ENCODE peak calls at places on chromosome 1, in four cellular contexts. One of them, this sample, is unnamed. For H3K36me3, the result is how much of the 10 kb centered on the place peaks cover.

GRCh38 chr1:23601104-23601967 is 42.0 kb upstream of the ID3 start:
- DNase-seq in uterus: no peak
- DNase-seq in fibroblast of lung: no peak
- DNase-seq in right atrium auricular region: no peak
- DNase-seq in this sample: no peak

GRCh38 chr1:228345201-228345930 is 61.3 kb downstream of the TRIM11 start:
- DNase-seq in fibroblast of lung: no peak
- DNase-seq in right atrium auricular region: no peak
- DNase-seq in uterus: no peak
- DNase-seq in this sample: no peak

GRCh38 chr1:228185641-228185965 is 20.0 kb downstream of the IBA57 start:
- DNase-seq in fibroblast of lung: no peak
- DNase-seq in uterus: no peak
- DNase-seq in right atrium auricular region: no peak
- DNase-seq in this sample: no peak

GRCh38 chr1:176863613-176864012 is 300.9 kb downstream of the ASTN1 start:
- DNase-seq in right atrium auricular region: no peak
- DNase-seq in uterus: no peak
- DNase-seq in fibroblast of lung: no peak
- DNase-seq in this sample: no peak

GRCh38 chr1:94795321-94795899 is 24.7 kb upstream of the SLC44A3 start:
- DNase-seq in uterus: no peak
- DNase-seq in right atrium auricular region: no peak
- DNase-seq in fibroblast of lung: no peak
- DNase-seq in this sample: no peak

GRCh38 chr1:81313289-81313688 is 487.4 kb upstream of the ADGRL2 start:
- DNase-seq in fibroblast of lung: no peak
- DNase-seq in uterus: no peak
- DNase-seq in right atrium auricular region: no peak
- DNase-seq in this sample: no peak

GRCh38 chr1:53639251-53639721 is 99.7 kb downstream of the GLIS1 start:
- DNase-seq in uterus: peak
- DNase-seq in right atrium auricular region: no peak
- DNase-seq in fibroblast of lung: peak
- DNase-seq in this sample: no peak

GRCh38 chr1:189769448-189769847 is 708.2 kb downstream of the BRINP3 start:
- DNase-seq in fibroblast of lung: no peak
- DNase-seq in right atrium auricular region: no peak
- DNase-seq in uterus: no peak
- DNase-seq in this sample: no peak

GRCh38 chr1:229562686-229563085 is 4.2 kb upstream of the ABCB10 start:
- DNase-seq in right atrium auricular region: no peak
- DNase-seq in uterus: no peak
- DNase-seq in fibroblast of lung: no peak
- DNase-seq in this sample: no peak

GRCh38 chr1:16924919-16925477 is 3.3 kb downstream of the CROCC start:
- DNase-seq in uterus: no peak
- DNase-seq in right atrium auricular region: no peak
- DNase-seq in fibroblast of lung: no peak
- DNase-seq in this sample: no peak

GRCh38 chr1:154407021-154407865 is 2.1 kb downstream of the IL6R start:
- DNase-seq in uterus: no peak
- DNase-seq in fibroblast of lung: no peak
- DNase-seq in right atrium auricular region: no peak
- DNase-seq in this sample: no peak

GRCh38 chr1:22959545-22960360 is 12.9 kb downstream of the LACTBL1 start:
- DNase-seq in fibroblast of lung: no peak
- DNase-seq in right atrium auricular region: no peak
- DNase-seq in uterus: no peak
- DNase-seq in this sample: no peak

GRCh38 chr1:88662723-88663122 is 21.4 kb upstream of the PKN2 start:
- DNase-seq in fibroblast of lung: no peak
- DNase-seq in uterus: no peak
- DNase-seq in right atrium auricular region: no peak
- DNase-seq in this sample: no peak

GRCh38 chr1:158185770-158186705 is 5.3 kb downstream of the CD1D start:
- DNase-seq in fibroblast of lung: no peak
- DNase-seq in uterus: no peak
- DNase-seq in right atrium auricular region: no peak
- DNase-seq in this sample: no peak

GRCh38 chr1:148434832-148435231 is 48.3 kb downstream of the PPIAL4G start:
- DNase-seq in uterus: no peak
- DNase-seq in right atrium auricular region: no peak
- DNase-seq in fibroblast of lung: no peak
- DNase-seq in this sample: no peak

GRCh38 chr1:177913762-177914540 is 55.9 kb downstream of the SEC16B start:
- DNase-seq in uterus: no peak
- DNase-seq in right atrium auricular region: no peak
- DNase-seq in fibroblast of lung: peak
- DNase-seq in this sample: peak

GRCh38 chr1:108565081-108565480 is 5.2 kb downstream of the EEIG2 start:
- DNase-seq in fibroblast of lung: no peak
- DNase-seq in right atrium auricular region: no peak
- DNase-seq in uterus: no peak
- DNase-seq in this sample: no peak

GRCh38 chr1:60573121-60573520 is 499.6 kb upstream of the C1orf87 start:
- DNase-seq in fibroblast of lung: peak
- DNase-seq in uterus: no peak
- DNase-seq in right atrium auricular region: no peak
- DNase-seq in this sample: no peak

GRCh38 chr1:215824245-215824644 is 257.1 kb downstream of the KCTD3 start:
- DNase-seq in right atrium auricular region: no peak
- DNase-seq in uterus: no peak
- DNase-seq in fibroblast of lung: peak
- DNase-seq in this sample: no peak

GRCh38 chr1:206508130-206508884 is 976 bp downstream of the RASSF5 start:
- DNase-seq in uterus: no peak
- DNase-seq in right atrium auricular region: no peak
- DNase-seq in fibroblast of lung: no peak
- DNase-seq in this sample: no peak

GRCh38 chr1:27503961-27504587 is 14.1 kb upstream of the WASF2 start:
- DNase-seq in right atrium auricular region: no peak
- DNase-seq in fibroblast of lung: no peak
- DNase-seq in uterus: peak
- DNase-seq in this sample: no peak

GRCh38 chr1:210678306-210678705 is 349.6 kb downstream of the HHAT start:
- DNase-seq in uterus: no peak
- DNase-seq in fibroblast of lung: no peak
- DNase-seq in right atrium auricular region: no peak
- DNase-seq in this sample: no peak

GRCh38 chr1:6419397-6419802 is 319 bp downstream of the HES2 start:
- DNase-seq in uterus: no peak
- DNase-seq in right atrium auricular region: no peak
- DNase-seq in fibroblast of lung: no peak
- DNase-seq in this sample: no peak

GRCh38 chr1:154567386-154568164 is at the start of gene CHRNB2:
- DNase-seq in right atrium auricular region: no peak
- DNase-seq in uterus: peak
- DNase-seq in fibroblast of lung: peak
- DNase-seq in this sample: no peak

GRCh38 chr1:110916669-110917306 is 43.8 kb downstream of the CD53 start:
- DNase-seq in right atrium auricular region: no peak
- DNase-seq in uterus: no peak
- DNase-seq in fibroblast of lung: peak
- DNase-seq in this sample: no peak

DNA sequence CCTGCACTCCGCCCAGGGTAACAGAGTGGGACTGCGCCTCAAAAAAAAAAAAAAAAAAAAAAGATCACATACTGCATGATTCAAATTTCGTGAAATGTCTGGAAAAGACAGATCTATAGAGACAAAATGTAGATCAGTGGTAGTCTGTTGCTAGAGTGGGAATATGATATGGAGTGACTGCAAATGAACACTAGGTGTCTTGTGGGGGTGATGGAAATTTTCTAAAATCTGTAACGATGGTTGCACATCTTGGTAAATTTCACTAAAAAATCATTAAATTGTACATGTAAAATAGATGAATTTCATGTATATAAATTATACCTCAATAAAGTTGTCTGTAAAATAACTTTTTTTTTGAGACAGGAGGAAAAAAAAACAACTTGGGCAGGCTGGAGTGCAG is 5.5 kb downstream of the AIDA start:
- DNase-seq in uterus: no peak
- DNase-seq in fibroblast of lung: no peak
- DNase-seq in right atrium auricular region: no peak
- DNase-seq in this sample: no peak
- TF ChIP-seq CTCF in uterus: no peak
- TF ChIP-seq CTCF in fibroblast of lung: no peak
- TF ChIP-seq CTCF in right atrium auricular region: no peak
- TF ChIP-seq CTCF in this sample: no peak

GRCh38 chr1:202197670-202198359 is 4.2 kb downstream of the LGR6 start:
- DNase-seq in fibroblast of lung: no peak
- DNase-seq in right atrium auricular region: no peak
- DNase-seq in uterus: no peak
- DNase-seq in this sample: no peak

GRCh38 chr1:202193614-202194327 is at the start of gene LGR6:
- DNase-seq in uterus: no peak
- DNase-seq in fibroblast of lung: no peak
- DNase-seq in right atrium auricular region: no peak
- DNase-seq in this sample: no peak

GRCh38 chr1:202198360-202198711 is 4.7 kb downstream of the LGR6 start:
- DNase-seq in fibroblast of lung: no peak
- DNase-seq in right atrium auricular region: no peak
- DNase-seq in uterus: no peak
- DNase-seq in this sample: no peak

GRCh38 chr1:202192770-202193613 is 607 bp upstream of the LGR6 start:
- DNase-seq in fibroblast of lung: peak
- DNase-seq in right atrium auricular region: no peak
- DNase-seq in uterus: peak
- DNase-seq in this sample: no peak

DNA sequence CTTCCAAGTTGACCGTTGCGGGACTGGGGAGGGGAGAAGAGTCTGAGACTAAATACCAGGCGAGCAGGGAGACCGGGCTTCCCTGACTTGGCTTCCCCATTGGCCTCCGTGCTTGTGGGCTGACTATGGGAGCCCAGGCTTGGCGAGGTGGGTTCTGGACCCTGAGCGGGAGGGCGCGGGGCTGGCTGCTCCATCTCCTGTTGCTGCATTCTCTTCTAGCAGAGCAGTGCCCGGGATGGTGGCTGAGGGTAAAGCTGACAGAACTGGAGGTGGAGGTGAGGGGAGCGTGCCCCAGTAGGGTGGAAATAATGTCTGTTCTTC is 689 bp downstream of the LGR6 start:
- DNase-seq in right atrium auricular region: no peak
- DNase-seq in uterus: no peak
- DNase-seq in fibroblast of lung: no peak
- DNase-seq in this sample: no peak
- H3K4me3 ChIP-seq in right atrium auricular region: peak
- H3K4me3 ChIP-seq in uterus: no peak
- H3K4me3 ChIP-seq in fibroblast of lung: no peak
- H3K4me3 ChIP-seq in this sample: no peak

GRCh38 chr1:240274569-240274968 is 182.9 kb downstream of the FMN2 start:
- DNase-seq in fibroblast of lung: no peak
- DNase-seq in right atrium auricular region: no peak
- DNase-seq in uterus: no peak
- DNase-seq in this sample: no peak

GRCh38 chr1:240271081-240271480 is 179.4 kb downstream of the FMN2 start:
- DNase-seq in fibroblast of lung: peak
- DNase-seq in uterus: no peak
- DNase-seq in right atrium auricular region: no peak
- DNase-seq in this sample: no peak
- H3K36me3 ChIP-seq in fibroblast of lung: under half
- H3K36me3 ChIP-seq in uterus: under half
- H3K36me3 ChIP-seq in right atrium auricular region: under half
- H3K36me3 ChIP-seq in this sample: under half

GRCh38 chr1:32500387-32501209 is 35.7 kb downstream of the ZBTB8B start:
- DNase-seq in right atrium auricular region: peak
- DNase-seq in fibroblast of lung: peak
- DNase-seq in uterus: peak
- DNase-seq in this sample: no peak
- TF ChIP-seq CTCF in right atrium auricular region: peak
- TF ChIP-seq CTCF in fibroblast of lung: no peak
- TF ChIP-seq CTCF in uterus: no peak
- TF ChIP-seq CTCF in this sample: no peak

GRCh38 chr1:11784993-11785769 is 20.6 kb downstream of the MTHFR start:
- DNase-seq in right atrium auricular region: peak
- DNase-seq in fibroblast of lung: peak
- DNase-seq in uterus: peak
- DNase-seq in this sample: no peak
- H3K4me3 ChIP-seq in right atrium auricular region: peak
- H3K4me3 ChIP-seq in fibroblast of lung: peak
- H3K4me3 ChIP-seq in uterus: peak
- H3K4me3 ChIP-seq in this sample: peak

GRCh38 chr1:2307943-2308342 is 79.8 kb downstream of the SKI start:
- DNase-seq in uterus: no peak
- DNase-seq in right atrium auricular region: no peak
- DNase-seq in fibroblast of lung: no peak
- DNase-seq in this sample: no peak

GRCh38 chr1:2304921-2305681 is 77.0 kb downstream of the SKI start:
- DNase-seq in fibroblast of lung: no peak
- DNase-seq in uterus: no peak
- DNase-seq in right atrium auricular region: no peak
- DNase-seq in this sample: no peak

GRCh38 chr1:2304282-2304681 is 76.2 kb downstream of the SKI start:
- DNase-seq in uterus: no peak
- DNase-seq in fibroblast of lung: no peak
- DNase-seq in right atrium auricular region: no peak
- DNase-seq in this sample: no peak

GRCh38 chr1:2307206-2307605 is 79.1 kb downstream of the SKI start:
- DNase-seq in right atrium auricular region: no peak
- DNase-seq in fibroblast of lung: no peak
- DNase-seq in uterus: no peak
- DNase-seq in this sample: no peak

DNA sequence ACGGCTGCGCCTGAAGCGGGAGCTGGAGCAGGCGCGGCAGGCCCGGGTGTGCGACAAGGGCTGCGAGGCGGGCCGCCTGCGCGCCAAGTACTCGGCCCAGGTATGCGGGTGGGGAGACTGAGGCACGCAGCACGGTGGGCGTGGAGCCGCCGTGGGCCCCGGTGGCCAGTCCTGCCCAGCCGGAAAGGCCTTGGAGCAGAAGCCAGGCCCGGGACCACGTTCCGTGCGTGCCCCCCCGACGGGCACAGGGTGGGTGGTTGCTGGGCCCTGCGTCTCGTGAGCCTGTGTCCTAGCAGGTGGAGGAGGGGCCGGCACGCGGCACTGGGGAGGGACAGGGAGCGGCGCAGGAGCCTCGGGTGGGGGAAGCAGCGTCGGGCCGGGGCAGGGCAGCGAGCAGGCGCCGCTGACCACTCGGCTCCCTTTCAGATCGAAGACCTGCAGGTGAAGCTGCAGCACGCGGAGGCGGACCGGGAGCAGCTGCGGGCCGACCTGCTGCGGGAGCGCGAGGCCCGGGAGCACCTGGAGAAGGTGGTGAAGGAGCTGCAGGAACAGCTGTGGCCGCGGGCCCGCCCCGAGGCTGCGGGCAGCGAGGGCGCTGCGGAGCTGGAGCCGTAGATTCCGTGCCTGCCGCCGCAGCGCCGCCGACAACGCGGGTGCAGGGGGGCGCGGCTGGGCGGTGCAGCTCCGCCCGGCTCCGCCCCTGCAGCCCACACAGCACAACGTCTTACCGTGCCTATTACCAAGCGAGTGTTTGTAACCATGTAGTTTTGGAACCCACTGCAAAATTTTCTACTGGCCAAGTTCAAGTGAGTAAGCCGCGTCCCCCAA is 78.2 kb downstream of the SKI start:
- DNase-seq in uterus: no peak
- DNase-seq in fibroblast of lung: no peak
- DNase-seq in right atrium auricular region: no peak
- DNase-seq in this sample: no peak
- H3K36me3 ChIP-seq in uterus: under half
- H3K36me3 ChIP-seq in fibroblast of lung: under half
- H3K36me3 ChIP-seq in right atrium auricular region: half or more
- H3K36me3 ChIP-seq in this sample: under half

This sample was measured in BJ.